ENCODE peak calls at places on chromosome 4, in seven cellular contexts. F is cardiac fibroblast, C is K562, T is pancreas, O is fibroblast of lung, D is upper lobe of right lung, B is DND-41. A is an unnamed sample.

GRCh38 chr4:40897557-40898203 is 147.9 kb downstream of the NSUN7 start:
- DNase-seq in F (peak; percentile 65), C (peak; percentile 79), T (peak; percentile 69), O (peak; percentile 64), D (peak; percentile 85), B (peak; percentile 65), A (peak; percentile 62)

GRCh38 chr4:109414938-109415337 is 18.7 kb upstream of the SEC24B start:
- DNase-seq in F (peak; percentile 51), C (no peak), T (no peak), O (peak; percentile 23), D (no peak), B (no peak), A (no peak)

GRCh38 chr4:95220205-95221175 is 328.3 kb downstream of the UNC5C start:
- DNase-seq in F (no peak), C (no peak), T (no peak), O (no peak), D (no peak), B (no peak), A (no peak)

GRCh38 chr4:62490635-62491034 is 1290.5 kb downstream of the ADGRL3 start:
- DNase-seq in F (no peak), C (no peak), T (no peak), O (no peak), D (no peak), B (no peak), A (no peak)

GRCh38 chr4:183398298-183399129 is 45.9 kb upstream of the CDKN2AIP start:
- DNase-seq in F (peak; percentile 72), C (peak; percentile 80), T (peak; percentile 71), O (peak; percentile 69), D (peak; percentile 87), B (peak; percentile 66), A (peak; percentile 72)

GRCh38 chr4:48002267-48002666 is 14.2 kb downstream of the CNGA1 start:
- DNase-seq in F (no peak), C (no peak), T (no peak), O (no peak), D (no peak), B (no peak), A (no peak)

GRCh38 chr4:42895452-42895851 is 2.9 kb downstream of the GRXCR1 start:
- DNase-seq in F (no peak), C (no peak), T (no peak), O (no peak), D (no peak), B (no peak), A (no peak)

GRCh38 chr4:166073783-166074182 is 200.7 kb downstream of the TLL1 start:
- DNase-seq in F (no peak), C (no peak), T (no peak), O (no peak), D (no peak), B (no peak), A (no peak)

GRCh38 chr4:6929735-6930464 is 20.3 kb downstream of the TBC1D14 start:
- DNase-seq in F (no peak), C (no peak), T (no peak), O (no peak), D (no peak), B (no peak), A (no peak)

GRCh38 chr4:147096667-147097604 is 151.3 kb upstream of the TTC29 start:
- DNase-seq in F (peak; percentile 87), C (peak; percentile 45), T (no peak), O (peak; percentile 90), D (no peak), B (no peak), A (no peak)

DNA sequence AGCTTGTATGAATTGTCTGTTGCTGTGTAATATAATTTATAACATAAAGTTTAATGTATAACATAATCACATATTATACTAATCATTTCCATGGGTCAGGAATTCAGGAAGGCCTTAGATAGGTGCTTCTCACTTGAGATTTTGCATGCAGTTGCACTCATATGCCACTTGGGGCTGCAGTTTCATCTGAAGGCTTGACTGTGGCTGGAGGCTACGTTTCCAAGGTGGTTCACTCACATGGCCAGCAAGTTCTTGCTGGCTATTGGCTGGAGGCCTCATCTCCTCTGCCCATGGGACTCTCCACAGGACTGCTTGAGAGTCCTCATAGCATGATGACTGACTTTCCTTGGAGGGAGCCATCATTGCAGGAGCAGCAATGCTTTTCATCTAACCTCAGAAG is 53.4 kb upstream of the STX18 start:
- DNase-seq in F (peak; percentile 15), C (no peak), T (no peak), O (no peak), D (no peak), B (no peak), A (no peak)
- TF ChIP-seq CTCF in F (peak; percentile 30), C (peak; percentile 8), T (no peak), O (no peak), D (no peak), B (no peak), A (no peak)

DNA sequence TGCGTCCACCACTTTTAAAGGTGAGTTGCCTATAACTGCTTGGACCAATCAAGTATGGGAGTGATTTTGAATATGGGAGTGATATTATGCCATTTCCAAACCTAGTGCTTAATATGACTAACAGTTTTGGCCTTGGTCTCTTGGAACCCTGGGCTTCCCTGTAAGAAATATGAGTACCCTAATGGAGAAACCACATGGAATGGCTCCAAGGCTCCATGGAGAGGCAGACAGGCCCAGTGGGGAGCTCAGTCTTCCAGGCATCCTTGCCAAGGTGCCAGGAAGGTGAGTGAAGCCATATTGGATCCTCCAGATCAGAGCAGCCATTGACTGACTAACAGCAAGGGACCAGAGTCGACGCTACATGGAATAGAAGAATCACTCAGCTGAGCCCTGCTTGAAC is 53.2 kb downstream of the MAML3 start:
- DNase-seq in F (no peak), C (no peak), T (no peak), O (no peak), D (no peak), B (no peak), A (no peak)
- H3K4me3 ChIP-seq in F (no peak overlapping the region), C (no peak overlapping the region), T (no peak overlapping the region), O (no peak overlapping the region), D (no peak overlapping the region), B (no peak overlapping the region), A (no peak overlapping the region)

GRCh38 chr4:39255266-39255665 is 72.9 kb downstream of the WDR19 start:
- DNase-seq in F (peak; percentile 81), C (peak; percentile 14), T (no peak), O (peak; percentile 6), D (no peak), B (no peak), A (no peak)
- TF ChIP-seq CTCF in F (peak; percentile 43), C (no peak), T (no peak), O (no peak), D (no peak), B (no peak), A (no peak)

GRCh38 chr4:184415071-184415470 is 59.3 kb downstream of the IRF2 start:
- DNase-seq in F (no peak), C (no peak), T (no peak), O (no peak), D (no peak), B (no peak), A (no peak)

GRCh38 chr4:184419976-184420375 is 54.4 kb downstream of the IRF2 start:
- DNase-seq in F (no peak), C (no peak), T (no peak), O (no peak), D (no peak), B (no peak), A (no peak)

GRCh38 chr4:184420402-184420801 is 53.9 kb downstream of the IRF2 start:
- DNase-seq in F (no peak), C (no peak), T (no peak), O (no peak), D (no peak), B (no peak), A (no peak)

GRCh38 chr4:184416913-184417734 is 57.2 kb downstream of the IRF2 start:
- DNase-seq in F (peak; percentile 39), C (no peak), T (no peak), O (peak; percentile 42), D (no peak), B (peak; percentile 79), A (no peak)

DNA sequence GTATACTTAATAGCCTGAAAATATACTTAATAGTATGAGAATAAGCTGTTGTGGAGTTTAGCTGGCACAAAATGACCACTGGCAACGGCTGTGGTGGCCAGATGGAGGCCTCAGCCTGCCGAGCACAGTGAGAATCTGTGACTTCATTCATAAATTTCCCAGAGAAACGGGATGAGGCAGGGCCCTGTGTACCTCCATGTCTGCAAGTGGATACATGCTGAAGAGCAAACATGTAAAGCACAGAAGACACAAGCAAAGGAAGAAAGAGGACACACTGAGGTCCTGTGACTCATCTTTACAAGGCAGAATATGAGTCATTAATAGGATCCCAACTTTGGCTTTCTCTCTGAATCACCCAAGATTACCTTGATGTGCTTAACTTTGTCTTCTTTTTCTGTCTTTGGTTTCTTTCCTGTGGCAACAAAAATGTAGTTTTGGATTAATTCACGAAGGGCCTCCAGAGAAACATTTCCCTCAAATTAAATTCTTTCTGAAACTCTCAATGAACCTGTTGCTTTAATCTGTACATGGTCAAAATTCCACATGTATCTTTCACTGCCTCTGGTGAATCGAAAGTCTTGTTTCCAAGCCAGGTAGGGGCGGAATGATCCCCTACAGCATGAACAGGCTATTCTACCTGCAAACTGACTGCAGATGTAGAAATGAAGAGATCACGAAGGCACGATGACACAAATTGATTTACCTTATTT is 56.4 kb downstream of the IRF2 start:
- DNase-seq in F (peak; percentile 87), C (peak; percentile 47), T (no peak), O (peak; percentile 70), D (no peak), B (peak; percentile 7), A (no peak)
- H3K4me3 ChIP-seq in F (no peak overlapping the region), C (no peak overlapping the region), T (no peak overlapping the region), O (no peak overlapping the region), D (no peak overlapping the region), B (peak overlapping the region; percentile 3), A (peak overlapping the region; percentile 50)

DNA sequence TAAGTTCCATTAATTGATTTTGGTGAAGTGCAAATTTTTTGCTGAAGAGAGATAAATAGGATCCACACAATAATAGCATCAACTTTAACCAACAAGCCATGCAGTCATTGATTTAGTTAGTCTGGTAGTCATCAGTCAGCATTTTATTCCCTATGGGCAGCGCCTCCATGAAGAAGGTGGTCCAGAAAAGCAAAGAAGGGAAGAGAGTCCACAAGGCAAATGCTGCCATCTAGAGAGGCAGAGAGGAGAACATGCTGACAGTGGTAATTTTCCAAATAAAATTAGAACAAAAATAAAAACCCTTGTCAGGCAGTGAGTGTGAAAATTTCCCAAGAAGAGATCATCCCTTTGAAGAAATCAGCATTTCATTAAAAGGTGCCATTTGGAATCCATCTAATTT is 366.7 kb upstream of the FAM241A start:
- DNase-seq in F (no peak), C (no peak), T (no peak), O (peak; percentile 2), D (no peak), B (no peak), A (no peak)
- TF ChIP-seq CTCF in F (no peak), C (no peak), T (no peak), O (peak; percentile 47), D (peak; percentile 18), B (no peak), A (no peak)

GRCh38 chr4:163544407-163545038 is 50.0 kb downstream of the TMA16 start:
- DNase-seq in F (peak; percentile 66), C (peak; percentile 72), T (peak; percentile 22), O (peak; percentile 55), D (peak; percentile 74), B (peak; percentile 66), A (peak; percentile 43)
- H3K4me3 ChIP-seq in F (peak overlapping the region; percentile 28), C (no peak overlapping the region), T (no peak overlapping the region), O (peak overlapping the region; percentile 55), D (peak overlapping the region; percentile 19), B (no peak overlapping the region), A (peak overlapping the region; percentile 45)